ENCODE peak calls at places on chromosomes 6 and 20, in six cellular contexts. D is heart right ventricle; F is endothelial cell; Q is OCI-LY7; B is skeletal muscle cell; A is CD8-positive, alpha-beta T cell. N is an unnamed sample.

GRCh38 chr6:133548409-133548808 is 307.3 kb downstream of the EYA4 start:
- DNase-seq in D (no peak), F (no peak), Q (no peak), B (no peak), A (no peak), N (no peak)

GRCh38 chr20:11170025-11170424 is 496.2 kb upstream of the JAG1 start:
- DNase-seq in D (no peak), F (no peak), Q (no peak), B (no peak), A (no peak), N (no peak)

GRCh38 chr6:96990462-96990861 is 65.9 kb downstream of the KLHL32 start:
- DNase-seq in D (no peak), F (no peak), Q (no peak), B (no peak), A (no peak), N (no peak)

GRCh38 chr6:163354779-163355431 is 59.6 kb upstream of the QKI start:
- DNase-seq in D (peak; percentile 75), F (no peak), Q (no peak), B (no peak), A (no peak), N (no peak)

GRCh38 chr6:108661430-108661829 is 100.7 kb downstream of the FOXO3 start:
- DNase-seq in D (no peak), F (no peak), Q (no peak), B (no peak), A (no peak), N (no peak)

GRCh38 chr6:137001287-137001976 is 43.3 kb downstream of the IL20RA start:
- DNase-seq in D (no peak), F (no peak), Q (no peak), B (no peak), A (no peak), N (no peak)

GRCh38 chr6:153856929-153857376 is 182.1 kb upstream of the OPRM1 start:
- DNase-seq in D (no peak), F (no peak), Q (no peak), B (no peak), A (no peak), N (no peak)

GRCh38 chr6:105603779-105604592 is 201.1 kb upstream of the PREP start:
- DNase-seq in D (no peak), F (no peak), Q (no peak), B (peak; percentile 78), A (no peak), N (peak; percentile 83)

GRCh38 chr6:91860951-91861350 is 1274.1 kb upstream of the MAP3K7 start:
- DNase-seq in D (no peak), F (peak; percentile 28), Q (no peak), B (peak; percentile 19), A (no peak), N (no peak)

GRCh38 chr6:43459535-43459934 is 4.2 kb upstream of the DLK2 start:
- DNase-seq in D (no peak), F (no peak), Q (no peak), B (no peak), A (no peak), N (no peak)

N was measured in GM04504.